ENCODE peak calls at places on chromosomes 3 and 15, in seven cellular contexts. One of them, this sample, is unnamed.

GRCh38 chr15:39267685-39268084 is 313.2 kb upstream of the THBS1 start:
- DNase-seq in GM23248: no peak
- DNase-seq in nephron progenitor cell: no peak
- DNase-seq in effector memory CD4-positive, alpha-beta T cell: no peak
- DNase-seq in activated T-cell treated with anti-CD3 and anti-CD28 coated beads for 1 hour: no peak
- DNase-seq in ACHN: no peak
- DNase-seq in stimulated activated CD4-positive, alpha-beta T cell treated with anti-CD3 and anti-CD28 coated beads, Interleukin-4, amount 100 ng/mL, for 1 hour: no peak
- DNase-seq in this sample: no peak

GRCh38 chr15:70902105-70902504 is 9.5 kb downstream of the LRRC49 start:
- DNase-seq in GM23248: peak; percentile 91
- DNase-seq in nephron progenitor cell: no peak
- DNase-seq in effector memory CD4-positive, alpha-beta T cell: no peak
- DNase-seq in activated T-cell treated with anti-CD3 and anti-CD28 coated beads for 1 hour: no peak
- DNase-seq in ACHN: peak; percentile 22
- DNase-seq in stimulated activated CD4-positive, alpha-beta T cell treated with anti-CD3 and anti-CD28 coated beads, Interleukin-4, amount 100 ng/mL, for 1 hour: no peak
- DNase-seq in this sample: peak; percentile 38

GRCh38 chr3:94130690-94131089 is 67.8 kb downstream of the NSUN3 start:
- DNase-seq in GM23248: no peak
- DNase-seq in nephron progenitor cell: no peak
- DNase-seq in effector memory CD4-positive, alpha-beta T cell: no peak
- DNase-seq in activated T-cell treated with anti-CD3 and anti-CD28 coated beads for 1 hour: no peak
- DNase-seq in ACHN: no peak
- DNase-seq in stimulated activated CD4-positive, alpha-beta T cell treated with anti-CD3 and anti-CD28 coated beads, Interleukin-4, amount 100 ng/mL, for 1 hour: no peak
- DNase-seq in this sample: no peak

GRCh38 chr3:136979684-136980083 is 21.9 kb downstream of the IL20RB start:
- DNase-seq in GM23248: peak; percentile 84
- DNase-seq in nephron progenitor cell: no peak
- DNase-seq in effector memory CD4-positive, alpha-beta T cell: no peak
- DNase-seq in activated T-cell treated with anti-CD3 and anti-CD28 coated beads for 1 hour: no peak
- DNase-seq in ACHN: no peak
- DNase-seq in stimulated activated CD4-positive, alpha-beta T cell treated with anti-CD3 and anti-CD28 coated beads, Interleukin-4, amount 100 ng/mL, for 1 hour: no peak
- DNase-seq in this sample: no peak

GRCh38 chr15:99165020-99165790 is 60.3 kb downstream of the SYNM start:
- DNase-seq in GM23248: no peak
- DNase-seq in nephron progenitor cell: no peak
- DNase-seq in effector memory CD4-positive, alpha-beta T cell: no peak
- DNase-seq in activated T-cell treated with anti-CD3 and anti-CD28 coated beads for 1 hour: no peak
- DNase-seq in ACHN: no peak
- DNase-seq in stimulated activated CD4-positive, alpha-beta T cell treated with anti-CD3 and anti-CD28 coated beads, Interleukin-4, amount 100 ng/mL, for 1 hour: no peak
- DNase-seq in this sample: no peak

GRCh38 chr15:62099171-62099601 is 32.4 kb downstream of the C2CD4A start:
- DNase-seq in GM23248: peak; percentile 95
- DNase-seq in nephron progenitor cell: no peak
- DNase-seq in effector memory CD4-positive, alpha-beta T cell: no peak
- DNase-seq in activated T-cell treated with anti-CD3 and anti-CD28 coated beads for 1 hour: no peak
- DNase-seq in ACHN: no peak
- DNase-seq in stimulated activated CD4-positive, alpha-beta T cell treated with anti-CD3 and anti-CD28 coated beads, Interleukin-4, amount 100 ng/mL, for 1 hour: no peak
- DNase-seq in this sample: peak; percentile 92

GRCh38 chr15:31606261-31606669 is 279.6 kb downstream of the KLF13 start:
- DNase-seq in GM23248: peak; percentile 82
- DNase-seq in nephron progenitor cell: no peak
- DNase-seq in effector memory CD4-positive, alpha-beta T cell: no peak
- DNase-seq in activated T-cell treated with anti-CD3 and anti-CD28 coated beads for 1 hour: no peak
- DNase-seq in ACHN: no peak
- DNase-seq in stimulated activated CD4-positive, alpha-beta T cell treated with anti-CD3 and anti-CD28 coated beads, Interleukin-4, amount 100 ng/mL, for 1 hour: no peak
- DNase-seq in this sample: no peak

GRCh38 chr3:190323241-190323617 is 983 bp upstream of the CLDN1 start:
- DNase-seq in GM23248: no peak
- DNase-seq in nephron progenitor cell: no peak
- DNase-seq in effector memory CD4-positive, alpha-beta T cell: no peak
- DNase-seq in activated T-cell treated with anti-CD3 and anti-CD28 coated beads for 1 hour: no peak
- DNase-seq in ACHN: no peak
- DNase-seq in stimulated activated CD4-positive, alpha-beta T cell treated with anti-CD3 and anti-CD28 coated beads, Interleukin-4, amount 100 ng/mL, for 1 hour: no peak
- DNase-seq in this sample: no peak

GRCh38 chr3:146250449-146251382 is at the start of gene PLSCR4:
- DNase-seq in GM23248: peak; percentile 83
- DNase-seq in nephron progenitor cell: peak; percentile 72
- DNase-seq in effector memory CD4-positive, alpha-beta T cell: no peak
- DNase-seq in activated T-cell treated with anti-CD3 and anti-CD28 coated beads for 1 hour: no peak
- DNase-seq in ACHN: peak; percentile 71
- DNase-seq in stimulated activated CD4-positive, alpha-beta T cell treated with anti-CD3 and anti-CD28 coated beads, Interleukin-4, amount 100 ng/mL, for 1 hour: peak; percentile 5
- DNase-seq in this sample: peak; percentile 69

GRCh38 chr15:92636950-92637481 is 18.6 kb downstream of the FAM174B start:
- DNase-seq in GM23248: no peak
- DNase-seq in nephron progenitor cell: peak; percentile 39
- DNase-seq in effector memory CD4-positive, alpha-beta T cell: no peak
- DNase-seq in activated T-cell treated with anti-CD3 and anti-CD28 coated beads for 1 hour: no peak
- DNase-seq in ACHN: no peak
- DNase-seq in stimulated activated CD4-positive, alpha-beta T cell treated with anti-CD3 and anti-CD28 coated beads, Interleukin-4, amount 100 ng/mL, for 1 hour: no peak
- DNase-seq in this sample: peak; percentile 86

GRCh38 chr3:65793495-65794200 is 245.1 kb downstream of the MAGI1 start:
- DNase-seq in GM23248: no peak
- DNase-seq in nephron progenitor cell: no peak
- DNase-seq in effector memory CD4-positive, alpha-beta T cell: no peak
- DNase-seq in activated T-cell treated with anti-CD3 and anti-CD28 coated beads for 1 hour: no peak
- DNase-seq in ACHN: no peak
- DNase-seq in stimulated activated CD4-positive, alpha-beta T cell treated with anti-CD3 and anti-CD28 coated beads, Interleukin-4, amount 100 ng/mL, for 1 hour: no peak
- DNase-seq in this sample: no peak

GRCh38 chr15:58019503-58020376 is 45.8 kb downstream of the ALDH1A2 start:
- DNase-seq in GM23248: peak; percentile 56
- DNase-seq in nephron progenitor cell: no peak
- DNase-seq in effector memory CD4-positive, alpha-beta T cell: no peak
- DNase-seq in activated T-cell treated with anti-CD3 and anti-CD28 coated beads for 1 hour: no peak
- DNase-seq in ACHN: no peak
- DNase-seq in stimulated activated CD4-positive, alpha-beta T cell treated with anti-CD3 and anti-CD28 coated beads, Interleukin-4, amount 100 ng/mL, for 1 hour: no peak
- DNase-seq in this sample: no peak

GRCh38 chr3:128073185-128073725 is 21.0 kb downstream of the SEC61A1 start:
- DNase-seq in GM23248: no peak
- DNase-seq in nephron progenitor cell: no peak
- DNase-seq in effector memory CD4-positive, alpha-beta T cell: no peak
- DNase-seq in activated T-cell treated with anti-CD3 and anti-CD28 coated beads for 1 hour: no peak
- DNase-seq in ACHN: no peak
- DNase-seq in stimulated activated CD4-positive, alpha-beta T cell treated with anti-CD3 and anti-CD28 coated beads, Interleukin-4, amount 100 ng/mL, for 1 hour: no peak
- DNase-seq in this sample: no peak

This sample was measured in DMS53.